ENCODE peak calls at places on chromosomes 13 and 19, in five cellular contexts. I is neuronal stem cell, H is H1, J is mesenchymal stem cell, K is H9. G is an unnamed sample.

GRCh38 chr19:3276341-3276799 is 51.9 kb downstream of the CELF5 start:
- DNase-seq in I (no peak), H (peak), J (no peak), K (peak), G (peak)

GRCh38 chr19:18807861-18808331 is 16.8 kb upstream of the COMP start:
- DNase-seq in I (no peak), H (no peak), J (no peak), K (no peak), G (no peak)

GRCh38 chr13:47463726-47464125 is 537.3 kb downstream of the SUCLA2 start:
- DNase-seq in I (no peak), H (no peak), J (peak), K (peak), G (no peak)

GRCh38 chr13:106276876-106277275 is 258.6 kb downstream of the EFNB2 start:
- DNase-seq in I (no peak), H (no peak), J (no peak), K (no peak), G (no peak)

GRCh38 chr13:32165791-32166190 is 134.2 kb downstream of the FRY start:
- DNase-seq in I (no peak), H (no peak), J (no peak), K (no peak), G (no peak)

GRCh38 chr19:412356-413355 is 3.7 kb upstream of the C2CD4C start:
- DNase-seq in I (no peak), H (no peak), J (peak), K (peak), G (no peak)

GRCh38 chr13:48265217-48265815 is 32.3 kb downstream of the ITM2B start:
- DNase-seq in I (no peak), H (no peak), J (no peak), K (no peak), G (no peak)

GRCh38 chr13:107553838-107554237 is 661.5 kb downstream of the LIG4 start:
- DNase-seq in I (no peak), H (no peak), J (peak), K (no peak), G (no peak)

GRCh38 chr13:114025432-114026127 is 51.7 kb upstream of the C13orf46 start:
- DNase-seq in I (no peak), H (no peak), J (peak), K (no peak), G (no peak)

GRCh38 chr13:114212096-114212495 is 22.6 kb upstream of the CDC16 start:
- DNase-seq in I (no peak), H (no peak), J (peak), K (no peak), G (no peak)

GRCh38 chr13:37074703-37075102 is 15.2 kb upstream of the SUPT20H start:
- DNase-seq in I (no peak), H (no peak), J (peak), K (no peak), G (no peak)

GRCh38 chr19:46287585-46287984 is 9.3 kb upstream of the HIF3A start:
- DNase-seq in I (no peak), H (no peak), J (peak), K (no peak), G (no peak)

GRCh38 chr13:21825186-21825585 is 154.3 kb downstream of the FGF9 start:
- DNase-seq in I (no peak), H (no peak), J (no peak), K (no peak), G (no peak)

GRCh38 chr13:21825801-21826200 is 154.9 kb downstream of the FGF9 start:
- DNase-seq in I (no peak), H (no peak), J (no peak), K (no peak), G (peak)

GRCh38 chr13:21823416-21823815 is 152.5 kb downstream of the FGF9 start:
- DNase-seq in I (no peak), H (no peak), J (no peak), K (no peak), G (no peak)

GRCh38 chr13:21823949-21824348 is 153.1 kb downstream of the FGF9 start:
- DNase-seq in I (no peak), H (no peak), J (no peak), K (no peak), G (no peak)

GRCh38 chr13:21822029-21822428 is 151.2 kb downstream of the FGF9 start:
- DNase-seq in I (no peak), H (no peak), J (no peak), K (no peak), G (no peak)
- H2BK12ac ChIP-seq in I (no peak), H (no peak), J (no peak), K (no peak), G (no peak)

GRCh38 chr19:23509686-23510450 is 114.6 kb upstream of the ZNF91 start:
- DNase-seq in I (no peak), H (no peak), J (no peak), K (no peak), G (peak)

GRCh38 chr19:23507441-23507840 is 112.2 kb upstream of the ZNF91 start:
- DNase-seq in I (no peak), H (no peak), J (no peak), K (no peak), G (no peak)

GRCh38 chr19:23505738-23506137 is 110.5 kb upstream of the ZNF91 start:
- DNase-seq in I (no peak), H (no peak), J (no peak), K (no peak), G (no peak)
- H2BK12ac ChIP-seq in I (no peak), H (no peak), J (no peak), K (no peak), G (no peak)

GRCh38 chr19:49594157-49595005 is 3.4 kb downstream of the PRR12 start:
- DNase-seq in I (no peak), H (no peak), J (no peak), K (no peak), G (no peak)

GRCh38 chr19:49591731-49592485 is 926 bp downstream of the PRR12 start:
- DNase-seq in I (no peak), H (no peak), J (peak), K (peak), G (peak)

GRCh38 chr19:49592486-49593232 is 1.7 kb downstream of the PRR12 start:
- DNase-seq in I (no peak), H (no peak), J (peak), K (peak), G (no peak)

GRCh38 chr19:49595006-49595818 is 4.2 kb downstream of the PRR12 start:
- DNase-seq in I (no peak), H (no peak), J (no peak), K (no peak), G (no peak)

GRCh38 chr19:49593233-49594113 is 2.5 kb downstream of the PRR12 start:
- DNase-seq in I (peak), H (peak), J (peak), K (peak), G (peak)
- H2BK12ac ChIP-seq in I (no peak), H (no peak), J (no peak), K (no peak), G (no peak)

GRCh38 chr13:49821216-49821820 is 28.8 kb upstream of the KPNA3 start:
- DNase-seq in I (no peak), H (no peak), J (no peak), K (no peak), G (peak)

GRCh38 chr13:49814551-49815270 is 22.2 kb upstream of the KPNA3 start:
- DNase-seq in I (no peak), H (no peak), J (peak), K (no peak), G (peak)

GRCh38 chr13:49820591-49821215 is 28.2 kb upstream of the KPNA3 start:
- DNase-seq in I (no peak), H (no peak), J (no peak), K (no peak), G (no peak)
- H2BK12ac ChIP-seq in I (no peak), H (no peak), J (no peak), K (no peak), G (no peak)

GRCh38 chr13:104001766-104002165 is 935.5 kb upstream of the SLC10A2 start:
- DNase-seq in I (no peak), H (no peak), J (no peak), K (no peak), G (no peak)
- H2BK12ac ChIP-seq in I (no peak), H (no peak), J (no peak), K (no peak), G (no peak)

GRCh38 chr19:48477696-48478338 is 8.6 kb downstream of the CYTH2 start:
- DNase-seq in I (no peak), H (no peak), J (no peak), K (no peak), G (no peak)
- H2BK12ac ChIP-seq in I (no peak), H (no peak), J (no peak), K (no peak), G (no peak)

DNA sequence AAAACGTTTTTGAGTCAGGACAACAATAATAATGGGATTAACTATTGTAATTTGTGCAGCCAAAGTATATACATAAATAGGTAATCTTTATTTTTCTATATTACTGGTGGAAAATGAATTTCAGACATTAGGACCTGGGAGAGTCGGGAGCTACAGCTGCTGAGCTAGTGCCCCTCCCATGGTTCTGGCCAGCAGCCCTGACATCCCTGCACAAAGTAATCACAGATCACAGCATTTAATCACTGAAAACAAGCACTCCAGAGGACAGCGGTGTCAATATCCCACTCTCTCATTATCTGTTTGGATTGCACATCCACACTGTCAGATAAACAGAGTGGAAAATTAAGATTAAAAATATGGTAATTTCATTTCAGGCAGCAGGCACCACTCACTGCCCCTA is 254.0 kb upstream of the SOX21 start:
- DNase-seq in I (no peak), H (no peak), J (no peak), K (no peak), G (no peak)
- H2BK12ac ChIP-seq in I (no peak), H (no peak), J (no peak), K (no peak), G (no peak)